ENCODE peak calls at places on chromosomes 12 and 14, in ten cellular contexts. L, Y, I, S, T, M, X, A, C and H are unnamed samples.

GRCh38 chr14:36520601-36521525 is 831 bp upstream of the NKX2-1 start:
- DNase-seq in L (peak; percentile 69), Y (peak; percentile 45), I (peak; percentile 8), S (peak; percentile 20), T (no peak), M (peak; percentile 62), X (no peak), A (no peak), C (no peak), H (no peak)

GRCh38 chr12:4273651-4274395 is at the start of gene CCND2:
- DNase-seq in L (peak; percentile 98), Y (peak; percentile 91), I (peak; percentile 74), S (peak; percentile 81), T (peak; percentile 67), M (peak; percentile 83), X (peak; percentile 51), A (peak; percentile 57), C (peak; percentile 92), H (peak; percentile 57)

GRCh38 chr12:93376436-93377251 is 1.1 kb upstream of the NUDT4 start:
- DNase-seq in L (peak; percentile 72), Y (no peak), I (peak; percentile 31), S (peak; percentile 54), T (peak; percentile 27), M (no peak), X (no peak), A (no peak), C (peak; percentile 57), H (peak; percentile 38)

GRCh38 chr14:95835331-95835730 is 41.3 kb upstream of the TUNAR start:
- DNase-seq in L (peak; percentile 54), Y (no peak), I (no peak), S (peak; percentile 4), T (no peak), M (no peak), X (no peak), A (no peak), C (no peak), H (no peak)

GRCh38 chr12:62472472-62472871 is 5.8 kb downstream of the MON2 start:
- DNase-seq in L (peak; percentile 11), Y (no peak), I (no peak), S (no peak), T (no peak), M (no peak), X (no peak), A (no peak), C (no peak), H (peak; percentile 19)

GRCh38 chr12:96177013-96177412 is 17.2 kb upstream of the ELK3 start:
- DNase-seq in L (no peak), Y (peak; percentile 55), I (no peak), S (peak; percentile 96), T (no peak), M (no peak), X (peak; percentile 90), A (no peak), C (no peak), H (no peak)

GRCh38 chr12:113796852-113797534 is 169.1 kb downstream of the RBM19 start:
- DNase-seq in L (no peak), Y (no peak), I (no peak), S (no peak), T (no peak), M (no peak), X (no peak), A (no peak), C (no peak), H (no peak)

GRCh38 chr12:79844693-79845092 is 90.2 kb downstream of the PPP1R12A start:
- DNase-seq in L (peak; percentile 1), Y (peak; percentile 52), I (peak; percentile 96), S (peak; percentile 60), T (no peak), M (peak; percentile 41), X (peak; percentile 72), A (no peak), C (no peak), H (peak; percentile 61)

GRCh38 chr12:127690161-127690560 is 576.8 kb upstream of the TMEM132C start:
- DNase-seq in L (no peak), Y (no peak), I (no peak), S (peak; percentile 5), T (no peak), M (peak; percentile 54), X (no peak), A (no peak), C (no peak), H (no peak)

GRCh38 chr12:79549531-79550271 is 141.1 kb downstream of the PAWR start:
- DNase-seq in L (no peak), Y (no peak), I (peak; percentile 91), S (no peak), T (no peak), M (peak; percentile 30), X (peak; percentile 75), A (no peak), C (no peak), H (peak; percentile 52)

GRCh38 chr12:51886021-51886710 is 1.7 kb upstream of the ANKRD33 start:
- DNase-seq in L (peak; percentile 47), Y (peak; percentile 55), I (peak; percentile 95), S (peak; percentile 99), T (peak; percentile 37), M (peak; percentile 93), X (peak; percentile 96), A (peak; percentile 27), C (peak; percentile 79), H (peak; percentile 96)